ENCODE peak calls at places on chromosomes 3 and 15, in four cellular contexts. One of them, this sample, is unnamed.

GRCh38 chr3:32219537-32219936 is 18.9 kb upstream of the CMTM8 start:
- DNase-seq in type B pancreatic cell: no peak
- DNase-seq in breast epithelium: no peak
- DNase-seq in transverse colon: no peak
- DNase-seq in this sample: no peak

GRCh38 chr3:182111967-182112366 is 400.2 kb downstream of the SOX2 start:
- DNase-seq in type B pancreatic cell: no peak
- DNase-seq in breast epithelium: no peak
- DNase-seq in transverse colon: no peak
- DNase-seq in this sample: no peak

GRCh38 chr15:77417642-77418041 is 2.3 kb downstream of the PEAK1 start:
- DNase-seq in type B pancreatic cell: no peak
- DNase-seq in breast epithelium: no peak
- DNase-seq in transverse colon: no peak
- DNase-seq in this sample: no peak

GRCh38 chr3:86162521-86162920 is 828.4 kb downstream of the VGLL3 start:
- DNase-seq in type B pancreatic cell: no peak
- DNase-seq in breast epithelium: no peak
- DNase-seq in transverse colon: no peak
- DNase-seq in this sample: no peak

GRCh38 chr15:52227456-52227855 is 36.3 kb upstream of the GNB5 start:
- DNase-seq in type B pancreatic cell: no peak
- DNase-seq in breast epithelium: no peak
- DNase-seq in transverse colon: peak; percentile 77
- DNase-seq in this sample: peak; percentile 48

GRCh38 chr3:152232679-152233078 is 36.0 kb upstream of the MBNL1 start:
- DNase-seq in type B pancreatic cell: no peak
- DNase-seq in breast epithelium: no peak
- DNase-seq in transverse colon: no peak
- DNase-seq in this sample: no peak

GRCh38 chr15:48282186-48282585 is 49.0 kb upstream of the DUT start:
- DNase-seq in type B pancreatic cell: no peak
- DNase-seq in breast epithelium: no peak
- DNase-seq in transverse colon: no peak
- DNase-seq in this sample: no peak

GRCh38 chr3:56725175-56725574 is 42.1 kb upstream of the TASOR start:
- DNase-seq in type B pancreatic cell: no peak
- DNase-seq in breast epithelium: no peak
- DNase-seq in transverse colon: peak; percentile 43
- DNase-seq in this sample: no peak

GRCh38 chr3:153615863-153616262 is 453.8 kb downstream of the RAP2B start:
- DNase-seq in type B pancreatic cell: no peak
- DNase-seq in breast epithelium: no peak
- DNase-seq in transverse colon: no peak
- DNase-seq in this sample: no peak

GRCh38 chr15:82862886-82863285 is 53.5 kb downstream of the WHAMM start:
- DNase-seq in type B pancreatic cell: peak; percentile 52
- DNase-seq in breast epithelium: no peak
- DNase-seq in transverse colon: no peak
- DNase-seq in this sample: no peak

GRCh38 chr15:99228120-99228770 is 21.1 kb downstream of the TTC23 start:
- DNase-seq in type B pancreatic cell: no peak
- DNase-seq in breast epithelium: no peak
- DNase-seq in transverse colon: no peak
- DNase-seq in this sample: no peak

GRCh38 chr3:46542344-46542743 is 23.8 kb downstream of the LRRC2 start:
- DNase-seq in type B pancreatic cell: no peak
- DNase-seq in breast epithelium: no peak
- DNase-seq in transverse colon: no peak
- DNase-seq in this sample: no peak

GRCh38 chr3:171815977-171816595 is 5.8 kb upstream of the PLD1 start:
- DNase-seq in type B pancreatic cell: no peak
- DNase-seq in breast epithelium: no peak
- DNase-seq in transverse colon: no peak
- DNase-seq in this sample: no peak

GRCh38 chr3:127277591-127277990 is 10.3 kb downstream of the PRR20G start:
- DNase-seq in type B pancreatic cell: no peak
- DNase-seq in breast epithelium: no peak
- DNase-seq in transverse colon: no peak
- DNase-seq in this sample: no peak

GRCh38 chr15:101772921-101773320 is 30.4 kb upstream of the OR4F6 start:
- DNase-seq in type B pancreatic cell: no peak
- DNase-seq in breast epithelium: no peak
- DNase-seq in transverse colon: no peak
- DNase-seq in this sample: no peak

GRCh38 chr15:101775136-101775535 is 28.2 kb upstream of the OR4F6 start:
- DNase-seq in type B pancreatic cell: no peak
- DNase-seq in breast epithelium: no peak
- DNase-seq in transverse colon: no peak
- DNase-seq in this sample: no peak

GRCh38 chr15:101773496-101774100 is 29.7 kb upstream of the OR4F6 start:
- DNase-seq in type B pancreatic cell: no peak
- DNase-seq in breast epithelium: no peak
- DNase-seq in transverse colon: peak; percentile 23
- DNase-seq in this sample: no peak
- TF ChIP-seq CTCF in type B pancreatic cell: no peak
- TF ChIP-seq CTCF in breast epithelium: no peak
- TF ChIP-seq CTCF in transverse colon: peak; percentile 34
- TF ChIP-seq CTCF in this sample: no peak

GRCh38 chr3:116190095-116190494 is 255.2 kb downstream of the LSAMP start:
- DNase-seq in type B pancreatic cell: no peak
- DNase-seq in breast epithelium: no peak
- DNase-seq in transverse colon: no peak
- DNase-seq in this sample: no peak
- TF ChIP-seq CTCF in type B pancreatic cell: no peak
- TF ChIP-seq CTCF in breast epithelium: no peak
- TF ChIP-seq CTCF in transverse colon: no peak
- TF ChIP-seq CTCF in this sample: no peak

GRCh38 chr3:187295635-187296034 is 4.1 kb upstream of the MASP1 start:
- DNase-seq in type B pancreatic cell: no peak
- DNase-seq in breast epithelium: no peak
- DNase-seq in transverse colon: no peak
- DNase-seq in this sample: no peak
- TF ChIP-seq CTCF in type B pancreatic cell: peak; percentile 38
- TF ChIP-seq CTCF in breast epithelium: no peak
- TF ChIP-seq CTCF in transverse colon: peak; percentile 17
- TF ChIP-seq CTCF in this sample: peak; percentile 28

DNA sequence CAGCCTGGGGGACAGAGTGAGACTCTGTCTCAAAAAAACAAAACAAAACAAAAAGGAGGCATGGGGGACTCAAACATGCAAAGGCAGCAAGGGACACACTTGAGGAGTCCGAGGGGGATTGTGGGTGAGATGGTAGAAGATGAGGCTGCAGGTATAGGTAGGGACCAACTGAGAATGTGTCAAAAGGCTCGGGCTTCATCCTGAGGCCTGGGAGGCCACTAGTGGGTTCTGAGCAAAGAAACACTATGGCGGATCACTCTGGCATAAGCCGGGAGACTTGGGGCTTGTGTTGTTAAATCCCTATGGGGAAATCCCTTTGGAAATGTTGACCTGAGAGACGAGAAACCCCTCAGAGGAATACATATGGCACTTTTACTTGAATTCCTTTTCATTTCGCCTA is 21.2 kb downstream of the ZNF710 start:
- DNase-seq in type B pancreatic cell: no peak
- DNase-seq in breast epithelium: no peak
- DNase-seq in transverse colon: peak; percentile 3
- DNase-seq in this sample: no peak
- TF ChIP-seq CTCF in type B pancreatic cell: no peak
- TF ChIP-seq CTCF in breast epithelium: no peak
- TF ChIP-seq CTCF in transverse colon: no peak
- TF ChIP-seq CTCF in this sample: no peak

DNA sequence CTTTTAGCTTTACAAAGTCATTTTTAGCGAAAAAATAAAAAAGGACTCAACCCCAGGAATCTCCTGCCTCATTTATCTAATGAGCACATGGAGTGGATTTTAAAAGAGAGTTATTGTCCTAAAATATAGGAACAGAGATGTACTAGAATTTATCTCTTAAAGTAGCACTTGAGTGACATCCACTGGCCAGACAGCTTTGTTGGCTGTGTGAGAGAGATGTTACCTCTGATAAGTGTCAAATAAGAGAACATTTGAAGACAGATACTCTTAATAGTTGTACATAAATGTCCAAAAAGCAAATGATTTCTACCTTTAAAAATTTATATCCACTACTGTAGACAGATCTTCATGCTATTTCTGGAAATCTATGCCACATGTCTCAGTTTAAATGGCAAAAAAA is 12.3 kb upstream of the MFSD1 start:
- DNase-seq in type B pancreatic cell: no peak
- DNase-seq in breast epithelium: no peak
- DNase-seq in transverse colon: peak; percentile 29
- DNase-seq in this sample: no peak
- TF ChIP-seq CTCF in type B pancreatic cell: peak; percentile 54
- TF ChIP-seq CTCF in breast epithelium: peak; percentile 34
- TF ChIP-seq CTCF in transverse colon: no peak
- TF ChIP-seq CTCF in this sample: no peak

GRCh38 chr3:125141596-125142417 is 70.7 kb downstream of the SLC12A8 start:
- DNase-seq in type B pancreatic cell: no peak
- DNase-seq in breast epithelium: peak; percentile 68
- DNase-seq in transverse colon: peak; percentile 74
- DNase-seq in this sample: peak; percentile 40
- TF ChIP-seq CTCF in type B pancreatic cell: peak; percentile 39
- TF ChIP-seq CTCF in breast epithelium: peak; percentile 28
- TF ChIP-seq CTCF in transverse colon: peak; percentile 19
- TF ChIP-seq CTCF in this sample: peak; percentile 33

GRCh38 chr15:78872972-78873795 is 494 bp downstream of the MORF4L1 start:
- DNase-seq in type B pancreatic cell: peak; percentile 94
- DNase-seq in breast epithelium: peak; percentile 72
- DNase-seq in transverse colon: peak; percentile 86
- DNase-seq in this sample: peak; percentile 88
- TF ChIP-seq CTCF in type B pancreatic cell: peak; percentile 69
- TF ChIP-seq CTCF in breast epithelium: no peak
- TF ChIP-seq CTCF in transverse colon: no peak
- TF ChIP-seq CTCF in this sample: peak; percentile 58

GRCh38 chr3:184133840-184134745 is 1.1 kb upstream of the EIF2B5 start:
- DNase-seq in type B pancreatic cell: peak; percentile 82
- DNase-seq in breast epithelium: peak; percentile 80
- DNase-seq in transverse colon: peak; percentile 88
- DNase-seq in this sample: peak; percentile 64
- TF ChIP-seq CTCF in type B pancreatic cell: peak; percentile 35
- TF ChIP-seq CTCF in breast epithelium: no peak
- TF ChIP-seq CTCF in transverse colon: no peak
- TF ChIP-seq CTCF in this sample: no peak

GRCh38 chr15:61133361-61133760 is 95.7 kb downstream of the RORA start:
- DNase-seq in type B pancreatic cell: no peak
- DNase-seq in breast epithelium: no peak
- DNase-seq in transverse colon: no peak
- DNase-seq in this sample: no peak
- TF ChIP-seq CTCF in type B pancreatic cell: no peak
- TF ChIP-seq CTCF in breast epithelium: no peak
- TF ChIP-seq CTCF in transverse colon: no peak
- TF ChIP-seq CTCF in this sample: no peak

This sample was measured in neural crest cell.